ENCODE peak calls at places on chromosomes 2 and 18, in eight cellular contexts. B is spleen, D is HCT116, T is endothelial cell of umbilical vein, L is H1, H is HepG2, Q is K562, N is prostate gland. Z is an unnamed sample. For H3K9me3, the result is how much of the 10 kb centered on the place peaks cover.

GRCh38 chr2:208657468-208657867 is 250.9 kb downstream of the PTH2R start:
- DNase-seq in H (no peak), T (no peak), D (peak), Q (no peak), N (no peak), B (no peak), L (no peak), Z (no peak)

GRCh38 chr18:63848159-63848558 is 39.3 kb upstream of the SERPINB2 start:
- DNase-seq in N (peak), H (peak), L (no peak), Q (no peak), D (peak), B (no peak), T (peak), Z (peak)

GRCh38 chr2:157722580-157723234 is 94.0 kb upstream of the ACVR1C start:
- DNase-seq in B (no peak), L (no peak), D (peak), N (no peak), H (no peak), Q (no peak), T (peak), Z (no peak)

GRCh38 chr2:131431336-131431735 is 44.6 kb upstream of the TUBA3D start:
- DNase-seq in B (no peak), Q (no peak), L (no peak), H (no peak), D (no peak), T (no peak), N (no peak), Z (no peak)

GRCh38 chr2:112151701-112152440 is 13.7 kb downstream of the FBLN7 start:
- DNase-seq in H (no peak), D (no peak), L (no peak), Q (no peak), N (no peak), B (no peak), T (no peak), Z (no peak)

GRCh38 chr2:142824756-142825155 is 52.7 kb upstream of the KYNU start:
- DNase-seq in D (no peak), T (peak), H (no peak), B (no peak), L (no peak), N (no peak), Q (no peak), Z (no peak)

GRCh38 chr2:214193943-214194342 is 216.9 kb upstream of the VWC2L start:
- DNase-seq in L (no peak), H (no peak), D (peak), T (no peak), Q (no peak), B (no peak), N (no peak), Z (no peak)

GRCh38 chr2:102002229-102002628 is 10.5 kb downstream of the IL1R2 start:
- DNase-seq in H (no peak), T (no peak), N (no peak), B (no peak), Q (no peak), L (no peak), D (no peak), Z (no peak)

GRCh38 chr2:146997488-146997887 is 847.3 kb upstream of the ACVR2A start:
- DNase-seq in H (no peak), D (no peak), B (no peak), T (no peak), L (no peak), N (no peak), Q (no peak), Z (no peak)

GRCh38 chr2:221350621-221351020 is 221.5 kb downstream of the EPHA4 start:
- DNase-seq in N (no peak), B (no peak), H (no peak), D (no peak), Q (no peak), L (no peak), T (no peak), Z (no peak)

GRCh38 chr2:55176094-55176415 is 56.0 kb downstream of the CLHC1 start:
- DNase-seq in N (no peak), L (no peak), Q (no peak), D (no peak), B (no peak), H (no peak), T (no peak), Z (no peak)

GRCh38 chr2:8193146-8193545 is 488.7 kb upstream of the ID2 start:
- DNase-seq in Q (no peak), T (no peak), L (no peak), B (no peak), D (no peak), N (no peak), H (no peak), Z (no peak)

GRCh38 chr2:119111115-119111975 is 47.2 kb downstream of the C1QL2 start:
- DNase-seq in D (peak), H (no peak), Q (no peak), B (no peak), T (no peak), L (no peak), N (no peak), Z (no peak)

GRCh38 chr2:136247204-136247990 is 129.4 kb upstream of the CXCR4 start:
- DNase-seq in T (no peak), Q (no peak), L (no peak), B (no peak), D (no peak), H (no peak), N (no peak), Z (no peak)

GRCh38 chr2:53567073-53567472 is 200.5 kb upstream of the CHAC2 start:
- DNase-seq in L (no peak), Q (no peak), N (no peak), T (no peak), D (no peak), B (no peak), H (no peak), Z (no peak)

DNA sequence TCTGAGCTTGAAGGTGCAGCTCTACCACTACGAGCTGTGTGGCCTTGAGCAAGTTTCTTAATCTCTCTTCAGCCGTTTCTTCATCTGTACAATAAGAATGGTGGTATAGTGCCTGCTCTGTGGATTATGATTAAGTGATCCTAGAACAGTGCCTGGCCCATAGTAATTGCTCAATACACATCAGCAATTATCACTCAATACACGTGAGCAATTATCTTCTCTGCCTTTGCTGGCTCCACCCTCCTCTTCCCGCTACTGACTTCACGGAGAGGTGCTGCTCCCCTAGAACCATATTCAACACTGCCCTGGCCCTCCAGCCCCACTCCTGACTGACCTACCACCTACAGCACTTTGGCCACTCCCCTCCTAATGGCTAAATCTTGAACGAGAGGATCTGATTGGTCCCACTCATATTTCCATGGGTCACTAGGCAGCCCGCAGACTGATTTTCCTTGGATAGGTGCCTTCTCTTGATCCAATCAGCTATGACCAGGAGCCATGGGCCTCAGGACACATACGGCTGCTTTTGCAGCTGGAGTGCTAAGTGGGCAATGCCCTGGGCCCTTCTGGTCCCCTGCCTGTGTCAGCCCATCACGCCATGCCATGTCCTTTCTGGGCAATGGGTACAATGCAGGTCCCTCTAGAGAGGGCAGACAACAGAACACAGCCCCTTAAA is 77.5 kb downstream of the STPG4 start:
- DNase-seq in D (peak), Q (peak), B (no peak), T (no peak), N (no peak), L (no peak), H (no peak), Z (no peak)
- H3K27ac ChIP-seq in D (peak), Q (no peak), B (peak), T (peak), N (no peak), L (no peak), H (peak), Z (no peak)

DNA sequence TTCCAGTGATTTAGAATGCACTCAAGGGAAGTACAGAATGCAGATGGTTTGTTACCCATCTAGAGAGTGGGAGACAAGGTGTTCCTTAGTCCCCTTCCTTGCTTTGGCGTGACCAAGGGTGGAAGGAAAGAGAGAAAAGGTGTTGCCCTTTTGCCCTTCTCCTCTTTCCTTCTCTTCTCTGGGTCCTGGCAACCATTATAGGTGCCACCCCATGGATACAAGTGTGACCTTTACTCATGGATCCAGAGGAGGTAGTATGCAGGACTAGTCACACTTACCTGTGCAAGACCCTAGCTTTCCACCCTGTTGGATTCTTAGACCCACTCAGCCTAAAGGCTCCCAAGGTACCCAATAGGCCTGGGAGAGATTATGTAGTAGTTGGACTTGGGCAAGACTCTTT is 11.6 kb upstream of the RBFA start:
- DNase-seq in L (no peak), H (no peak), Q (no peak), N (no peak), D (peak), B (no peak), T (peak), Z (no peak)
- H3K9me3 ChIP-seq in L (half or more), H (half or more), Q (under half), N (under half), D (under half), B (under half), T (under half), Z (under half)

GRCh38 chr2:173898996-173899395 is 66.2 kb downstream of the SP3 start:
- DNase-seq in D (no peak), B (no peak), Q (no peak), N (no peak), T (no peak), L (no peak), H (no peak), Z (no peak)

GRCh38 chr2:173906626-173907025 is 58.5 kb downstream of the SP3 start:
- DNase-seq in T (no peak), D (no peak), L (no peak), Q (no peak), N (no peak), H (no peak), B (no peak), Z (no peak)

GRCh38 chr2:173898178-173898668 is 67.0 kb downstream of the SP3 start:
- DNase-seq in N (no peak), B (no peak), H (no peak), Q (no peak), T (no peak), D (no peak), L (no peak), Z (no peak)

DNA sequence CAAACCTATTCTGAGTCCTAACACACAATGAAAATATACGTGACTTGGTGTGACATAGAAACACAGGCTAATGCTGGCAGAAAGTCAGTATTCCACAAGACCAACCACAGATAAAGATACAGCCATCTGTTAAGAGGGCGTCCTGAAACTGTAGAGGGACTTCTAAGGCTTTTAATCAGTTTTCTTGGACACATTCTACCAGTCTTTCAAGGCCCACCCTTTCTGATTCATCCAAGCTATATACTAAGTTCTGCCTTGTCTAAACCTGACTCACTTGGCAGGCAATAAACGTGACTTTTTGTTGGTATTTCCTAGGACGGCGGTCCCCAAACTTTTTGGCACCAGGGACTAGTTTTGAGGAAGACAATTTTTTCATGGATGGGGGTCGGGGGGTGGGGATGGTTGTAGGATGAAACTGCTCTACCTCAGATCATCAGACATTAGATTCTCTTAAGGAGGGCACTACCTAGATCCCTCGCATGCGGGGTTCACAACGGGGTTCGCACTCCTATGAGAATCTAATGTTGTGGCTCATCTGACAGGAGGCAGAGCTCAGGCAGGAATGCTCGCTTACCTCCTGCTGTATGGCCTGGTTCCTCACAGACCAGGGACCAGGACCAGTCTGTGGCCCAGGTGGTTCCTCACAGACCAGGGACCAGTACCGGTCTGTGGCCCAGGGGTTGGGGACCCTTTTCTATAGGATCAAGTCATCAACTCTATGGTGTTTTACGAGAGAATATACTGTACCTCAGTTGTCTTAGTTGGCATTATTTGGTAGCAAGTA is 61.4 kb downstream of the SP3 start:
- DNase-seq in N (no peak), L (no peak), H (no peak), Q (no peak), B (no peak), T (no peak), D (no peak), Z (no peak)
- TF ChIP-seq POLR2AphosphoS5 in N (no peak), L (no peak), H (no peak), Q (peak), B (peak), T (no peak), D (no peak), Z (no peak)

GRCh38 chr2:154692927-154693326 is 5.6 kb upstream of the KCNJ3 start:
- DNase-seq in N (no peak), B (no peak), D (peak), H (no peak), T (no peak), L (no peak), Q (no peak), Z (no peak)
- H3K27ac ChIP-seq in N (no peak), B (no peak), D (no peak), H (no peak), T (no peak), L (no peak), Q (no peak), Z (no peak)

GRCh38 chr2:226183550-226183949 is 616.1 kb downstream of the IRS1 start:
- DNase-seq in N (no peak), T (no peak), L (no peak), H (no peak), Q (no peak), D (no peak), B (no peak), Z (no peak)
- H3K9me3 ChIP-seq in N (under half), T (under half), L (under half), H (under half), Q (under half), D (under half), B (under half), Z (under half)

GRCh38 chr2:239110595-239111048 is 262.7 kb downstream of the TWIST2 start:
- DNase-seq in H (no peak), N (no peak), T (no peak), B (no peak), L (no peak), D (no peak), Q (no peak), Z (no peak)
- TF ChIP-seq POLR2AphosphoS5 in H (no peak), N (peak), T (no peak), B (no peak), L (no peak), D (no peak), Q (no peak), Z (no peak)

GRCh38 chr18:24659837-24660720 is 199.6 kb downstream of the HRH4 start:
- DNase-seq in B (peak), L (no peak), Q (no peak), N (no peak), T (peak), D (no peak), H (no peak), Z (no peak)

GRCh38 chr18:24658302-24658701 is 197.9 kb downstream of the HRH4 start:
- DNase-seq in D (no peak), B (no peak), N (no peak), H (no peak), L (no peak), T (no peak), Q (no peak), Z (no peak)

GRCh38 chr18:24657461-24657860 is 197.0 kb downstream of the HRH4 start:
- DNase-seq in L (no peak), N (no peak), Q (no peak), H (no peak), B (peak), D (no peak), T (peak), Z (no peak)

DNA sequence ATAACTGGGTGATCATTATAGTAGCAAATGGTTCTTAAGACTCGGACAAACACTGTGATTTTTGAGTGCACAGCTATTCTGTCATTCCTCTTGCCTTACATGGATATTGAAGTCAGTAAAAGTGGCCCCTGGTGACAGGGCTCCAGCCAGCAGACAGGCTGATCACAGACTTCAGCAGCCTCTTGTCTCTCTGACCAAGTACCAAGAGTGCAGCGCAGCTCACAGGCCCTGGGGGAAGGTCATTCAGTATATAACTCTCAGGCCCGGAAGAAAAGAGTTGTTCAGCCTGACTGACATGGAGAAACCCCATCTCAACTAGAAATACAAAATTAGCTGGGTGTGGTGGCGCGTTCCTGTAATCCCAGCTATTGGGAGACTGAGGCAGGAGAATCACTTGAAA is 202.6 kb downstream of the HRH4 start:
- DNase-seq in T (no peak), H (no peak), L (no peak), B (no peak), N (no peak), D (no peak), Q (no peak), Z (no peak)
- H3K27ac ChIP-seq in T (no peak), H (no peak), L (no peak), B (no peak), N (no peak), D (no peak), Q (no peak), Z (no peak)